ENCODE peak calls at places on chromosome 4, in four cellular contexts. H is choroid plexus epithelial cell, T is astrocyte of the cerebellum, S is AG09319. Z is an unnamed sample.

GRCh38 chr4:171629182-171629581 is 184.0 kb upstream of the GALNTL6 start:
- DNase-seq in H (no peak), T (no peak), S (no peak), Z (no peak)

GRCh38 chr4:92599044-92599443 is 295.3 kb downstream of the GRID2 start:
- DNase-seq in T (no peak), H (peak), S (no peak), Z (no peak)

GRCh38 chr4:37648084-37648817 is 37.9 kb downstream of the RELL1 start:
- DNase-seq in T (peak), S (peak), H (peak), Z (no peak)

GRCh38 chr4:120317713-120318112 is 251.1 kb upstream of the MAD2L1 start:
- DNase-seq in T (no peak), S (no peak), H (no peak), Z (no peak)

GRCh38 chr4:139656614-139657486 is 8.8 kb upstream of the MGST2 start:
- DNase-seq in H (peak), T (no peak), S (no peak), Z (peak)

GRCh38 chr4:40349561-40350198 is 14.5 kb downstream of the CHRNA9 start:
- DNase-seq in S (no peak), H (peak), T (no peak), Z (no peak)

GRCh38 chr4:40630335-40631021 is 814 bp upstream of the RBM47 start:
- DNase-seq in H (no peak), S (no peak), T (no peak), Z (peak)

GRCh38 chr4:48047421-48047844 is 30.9 kb downstream of the NIPAL1 start:
- DNase-seq in H (peak), T (no peak), S (no peak), Z (peak)

GRCh38 chr4:38950734-38951133 is 81.5 kb downstream of the TMEM156 start:
- DNase-seq in T (no peak), S (no peak), H (peak), Z (no peak)

GRCh38 chr4:80335554-80336358 is at the start of gene CFAP299:
- DNase-seq in H (peak), S (peak), T (peak), Z (peak)

GRCh38 chr4:62927574-62927973 is 1481.7 kb downstream of the TECRL start:
- DNase-seq in H (no peak), T (no peak), S (no peak), Z (no peak)

GRCh38 chr4:184282895-184283654 is 65.4 kb upstream of the ENPP6 start:
- DNase-seq in S (no peak), T (no peak), H (no peak), Z (peak)

GRCh38 chr4:116055857-116056827 is 942.7 kb upstream of the NDST4 start:
- DNase-seq in H (peak), S (no peak), T (no peak), Z (no peak)

GRCh38 chr4:148053298-148054003 is 321.6 kb downstream of the ARHGAP10 start:
- DNase-seq in S (no peak), H (no peak), T (no peak), Z (no peak)

GRCh38 chr4:40199999-40200880 is 3.4 kb downstream of the RHOH start:
- DNase-seq in T (peak), S (no peak), H (peak), Z (peak)

GRCh38 chr4:164529058-164529457 is 224.9 kb upstream of the SMIM31 start:
- DNase-seq in T (no peak), S (no peak), H (no peak), Z (no peak)

GRCh38 chr4:55355555-55355954 is 9.5 kb downstream of the SRD5A3 start:
- DNase-seq in H (no peak), S (no peak), T (no peak), Z (no peak)

GRCh38 chr4:169899295-169899694 is 126.9 kb downstream of the MFAP3L start:
- DNase-seq in S (no peak), H (peak), T (peak), Z (no peak)

GRCh38 chr4:57184378-57185031 is 74.3 kb upstream of the IGFBP7 start:
- DNase-seq in S (no peak), H (no peak), T (no peak), Z (no peak)

GRCh38 chr4:116400480-116400879 is 684.9 kb downstream of the TRAM1L1 start:
- DNase-seq in H (peak), S (no peak), T (no peak), Z (no peak)

GRCh38 chr4:7872264-7872771 is 67.3 kb downstream of the AFAP1 start:
- DNase-seq in H (peak), S (peak), T (peak), Z (no peak)

GRCh38 chr4:55175779-55176231 is 50.4 kb upstream of the KDR start:
- DNase-seq in H (peak), T (no peak), S (no peak), Z (no peak)

GRCh38 chr4:4289575-4289929 is 402 bp downstream of the LYAR start:
- DNase-seq in S (no peak), T (no peak), H (peak), Z (peak)

GRCh38 chr4:11299016-11299415 is 129.7 kb downstream of the HS3ST1 start:
- DNase-seq in T (no peak), H (no peak), S (no peak), Z (no peak)

GRCh38 chr4:129164243-129164642 is 68.3 kb downstream of the C4orf33 start:
- DNase-seq in S (no peak), T (no peak), H (no peak), Z (no peak)

GRCh38 chr4:129162450-129162849 is 66.5 kb downstream of the C4orf33 start:
- DNase-seq in H (no peak), S (no peak), T (no peak), Z (no peak)

GRCh38 chr4:129172181-129172580 is 76.2 kb downstream of the C4orf33 start:
- DNase-seq in T (no peak), H (no peak), S (no peak), Z (no peak)

GRCh38 chr4:129163427-129163826 is 67.5 kb downstream of the C4orf33 start:
- DNase-seq in T (no peak), H (no peak), S (no peak), Z (no peak)

GRCh38 chr4:129167640-129168260 is 71.8 kb downstream of the C4orf33 start:
- DNase-seq in H (peak), T (no peak), S (no peak), Z (no peak)
- TF ChIP-seq CTCF in H (peak), T (no peak), S (peak), Z (no peak)

GRCh38 chr4:17561195-17561909 is 15.6 kb upstream of the LAP3 start:
- DNase-seq in H (peak), T (no peak), S (peak), Z (no peak)

GRCh38 chr4:17558941-17559708 is 17.9 kb upstream of the LAP3 start:
- DNase-seq in S (no peak), H (no peak), T (no peak), Z (no peak)

GRCh38 chr4:17560065-17560673 is 16.8 kb upstream of the LAP3 start:
- DNase-seq in S (no peak), H (no peak), T (no peak), Z (no peak)

GRCh38 chr4:17559709-17560048 is 17.3 kb upstream of the LAP3 start:
- DNase-seq in T (no peak), S (no peak), H (no peak), Z (no peak)

DNA sequence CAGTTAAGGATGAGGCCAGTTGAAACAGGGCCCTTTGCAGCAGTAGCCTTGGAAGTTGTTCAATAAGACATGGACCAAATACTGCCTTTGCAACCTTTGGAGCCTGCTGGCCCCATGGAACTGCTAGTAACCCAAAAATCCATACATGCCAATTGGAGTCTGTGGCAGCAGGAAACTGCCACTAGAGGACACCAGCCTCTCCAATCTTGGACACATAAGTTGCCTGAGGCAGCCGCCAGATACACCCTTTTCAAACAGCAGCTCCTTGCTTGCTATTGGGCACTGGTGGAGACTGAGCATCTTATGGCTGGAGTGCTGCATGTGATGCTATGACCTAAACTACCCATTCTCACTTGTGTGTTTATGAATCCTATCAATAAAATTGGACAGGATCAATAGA is 14.8 kb upstream of the LAP3 start:
- DNase-seq in S (no peak), T (no peak), H (no peak), Z (no peak)
- TF ChIP-seq CTCF in S (no peak), T (no peak), H (peak), Z (no peak)

GRCh38 chr4:173748353-173748752 is 218.3 kb upstream of the HAND2 start:
- DNase-seq in T (no peak), H (peak), S (no peak), Z (no peak)
- TF ChIP-seq CTCF in T (no peak), H (no peak), S (no peak), Z (no peak)

GRCh38 chr4:105440890-105441289 is 33.0 kb downstream of the PPA2 start:
- DNase-seq in T (no peak), S (no peak), H (peak), Z (no peak)
- TF ChIP-seq CTCF in T (no peak), S (no peak), H (peak), Z (no peak)

GRCh38 chr4:602559-602942 is 22.8 kb upstream of the PDE6B start:
- DNase-seq in H (peak), S (no peak), T (no peak), Z (peak)
- TF ChIP-seq CTCF in H (peak), S (peak), T (peak), Z (peak)

DNA sequence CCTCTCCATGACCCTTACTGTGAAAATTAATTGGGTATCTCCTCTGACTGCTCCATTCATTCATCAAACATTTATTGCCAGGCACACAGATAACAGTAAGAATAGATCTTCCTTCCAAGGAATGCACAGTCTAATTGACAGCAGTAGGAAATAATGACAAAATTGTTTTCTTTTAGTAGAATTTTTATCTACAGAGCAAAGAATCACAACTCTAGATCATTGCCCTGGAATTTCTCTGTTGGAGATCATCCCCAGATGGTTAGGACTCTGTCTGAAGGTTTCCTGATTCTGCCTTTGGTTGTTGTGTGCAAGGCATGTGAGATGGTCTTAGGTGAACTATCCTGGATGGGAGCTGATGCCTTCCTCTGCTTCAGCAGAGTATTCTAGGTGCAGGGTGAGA is 395.1 kb upstream of the FAT1 start:
- DNase-seq in S (no peak), T (no peak), H (no peak), Z (no peak)
- TF ChIP-seq CTCF in S (no peak), T (no peak), H (no peak), Z (no peak)

GRCh38 chr4:2908686-2909085 is 54.5 kb downstream of the NOP14 start:
- DNase-seq in H (no peak), S (no peak), T (no peak), Z (no peak)
- TF ChIP-seq CTCF in H (no peak), S (no peak), T (no peak), Z (no peak)

GRCh38 chr4:110587666-110588285 is 35.1 kb downstream of the PITX2 start:
- DNase-seq in H (no peak), S (no peak), T (no peak), Z (no peak)

GRCh38 chr4:110589297-110589696 is 33.6 kb downstream of the PITX2 start:
- DNase-seq in T (no peak), H (peak), S (no peak), Z (no peak)

DNA sequence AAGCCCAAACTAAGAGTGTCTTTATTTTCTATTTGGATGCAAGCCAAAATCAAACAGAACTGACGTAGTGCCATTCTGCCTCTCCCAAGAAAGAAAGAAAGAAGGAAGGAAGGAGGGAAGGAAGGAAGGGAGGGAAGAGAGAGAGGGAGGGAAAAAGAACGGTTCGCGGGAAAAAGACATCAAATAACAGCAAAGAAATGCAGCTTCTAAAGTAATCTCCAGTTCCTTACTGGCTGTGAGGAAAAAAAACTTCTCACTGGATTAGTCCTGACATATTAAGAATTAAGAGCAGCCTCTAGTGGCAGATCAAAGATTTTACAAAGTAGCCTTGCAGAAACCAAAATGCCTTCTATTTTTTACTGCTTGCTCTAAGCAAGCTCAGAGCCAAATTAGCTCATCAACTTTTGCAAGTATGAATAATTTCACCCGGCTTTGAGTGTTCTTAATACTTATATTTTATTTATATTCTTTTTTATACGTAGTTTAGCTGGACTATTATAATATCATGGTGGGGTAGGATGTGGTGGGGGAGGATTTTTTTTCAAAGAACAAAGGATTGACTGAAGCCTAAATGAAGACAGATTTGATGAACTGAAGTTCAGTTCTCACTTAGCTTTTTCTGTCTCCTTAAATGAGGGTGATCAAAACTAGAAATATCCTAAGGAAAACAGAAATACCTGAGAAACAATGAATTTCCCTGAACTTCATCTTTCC is 36.6 kb downstream of the PITX2 start:
- DNase-seq in T (peak), S (peak), H (peak), Z (no peak)
- TF ChIP-seq CTCF in T (peak), S (peak), H (peak), Z (no peak)

DNA sequence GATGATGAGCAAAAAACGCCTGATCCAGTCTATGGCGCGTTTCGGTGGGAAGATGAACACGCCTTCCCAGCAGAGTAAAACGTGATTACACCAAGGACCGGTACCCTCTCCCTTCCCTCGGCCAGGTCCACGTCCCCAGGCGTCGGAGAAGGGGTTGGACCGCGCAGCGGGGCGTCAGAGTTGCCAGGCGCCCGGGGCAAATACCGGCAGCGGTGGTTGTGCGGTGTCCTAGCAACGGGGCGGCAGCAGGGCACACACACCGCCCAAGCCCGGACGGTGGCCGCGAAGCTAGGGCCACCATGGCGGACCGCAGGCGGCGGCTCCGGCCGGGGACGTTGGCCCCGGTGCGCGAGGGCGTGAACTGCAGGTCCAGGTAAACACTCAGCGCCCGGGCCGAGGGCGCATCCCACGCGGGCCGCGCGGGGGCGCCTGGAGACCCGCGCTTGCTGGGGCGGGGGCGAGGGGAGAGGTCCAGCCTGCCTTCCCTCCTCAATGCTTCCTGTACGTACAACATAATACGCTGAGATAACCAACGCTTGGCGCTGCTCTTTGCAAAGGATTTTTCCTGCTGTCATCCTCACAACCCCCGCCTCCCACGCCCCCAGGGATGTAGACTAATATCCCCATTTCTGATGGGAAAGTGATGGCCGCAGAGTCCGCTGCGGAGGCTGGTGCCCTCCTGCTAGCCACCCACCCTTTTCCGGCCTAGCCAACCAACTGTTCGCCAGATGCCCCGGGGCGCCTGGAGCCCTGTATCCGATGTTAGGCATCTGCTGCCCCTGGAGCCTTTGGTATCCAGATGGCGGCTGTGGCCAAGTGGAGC is at the start of gene FAM47E:
- DNase-seq in H (peak), S (no peak), T (no peak), Z (peak)
- TF ChIP-seq CTCF in H (peak), S (peak), T (peak), Z (peak)

DNA sequence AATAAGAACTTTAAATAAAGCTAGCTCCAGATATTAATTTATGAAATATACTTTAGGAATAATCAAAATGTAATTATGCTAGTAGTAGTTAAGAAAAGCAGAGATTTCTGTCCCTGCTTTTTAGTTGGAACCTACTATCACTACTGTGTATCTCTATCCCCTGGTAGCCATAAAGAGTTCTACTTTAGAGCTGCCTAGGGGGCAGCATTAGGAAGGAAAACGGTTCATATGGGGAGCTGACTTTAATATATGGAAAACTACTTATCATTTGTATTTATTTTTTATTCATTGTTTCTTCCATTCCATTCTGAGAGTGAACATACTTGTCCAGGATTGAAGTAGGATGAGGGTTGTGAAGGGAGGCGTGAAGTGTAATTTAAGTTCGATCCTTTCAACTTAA is 40.9 kb downstream of the CPEB2 start:
- DNase-seq in H (peak), S (no peak), T (no peak), Z (no peak)
- TF ChIP-seq CTCF in H (peak), S (no peak), T (no peak), Z (no peak)

Z was measured in activated CD8-positive, alpha-beta T cell treated with anti-CD3 and anti-CD28 coated beads for 36 hours.